ENCODE peak calls at places on chromosome 2, in ten cellular contexts. S, V, B, P, H, R, Q, Y, K and Z are unnamed samples.

GRCh38 chr2:97745474-97746172 is 32.2 kb downstream of the ZAP70 start:
- DNase-seq in S (no peak), V (no peak), B (no peak), P (no peak), H (no peak), R (no peak), Q (no peak), Y (no peak), K (no peak), Z (no peak)

GRCh38 chr2:152594022-152594712 is 123.1 kb downstream of the PRPF40A start:
- DNase-seq in S (no peak), V (no peak), B (peak), P (peak), H (peak), R (no peak), Q (no peak), Y (peak), K (no peak), Z (no peak)

GRCh38 chr2:111238336-111238735 is 117.6 kb downstream of the BCL2L11 start:
- DNase-seq in S (no peak), V (no peak), B (no peak), P (no peak), H (no peak), R (no peak), Q (no peak), Y (no peak), K (no peak), Z (no peak)

GRCh38 chr2:122194546-122194945 is 439.1 kb downstream of the TSN start:
- DNase-seq in S (no peak), V (no peak), B (no peak), P (no peak), H (no peak), R (no peak), Q (no peak), Y (no peak), K (no peak), Z (no peak)

GRCh38 chr2:193891021-193891420 is 1696.3 kb upstream of the TMEFF2 start:
- DNase-seq in S (no peak), V (no peak), B (no peak), P (no peak), H (no peak), R (no peak), Q (no peak), Y (no peak), K (no peak), Z (no peak)

GRCh38 chr2:100964222-100964621 is 37.9 kb upstream of the RPL31 start:
- DNase-seq in S (no peak), V (no peak), B (no peak), P (no peak), H (no peak), R (no peak), Q (no peak), Y (no peak), K (no peak), Z (no peak)

GRCh38 chr2:1778566-1778965 is 34.3 kb upstream of the PXDN start:
- DNase-seq in S (no peak), V (no peak), B (no peak), P (no peak), H (no peak), R (no peak), Q (no peak), Y (peak), K (no peak), Z (no peak)

GRCh38 chr2:119523959-119524694 is at the start of gene SCTR:
- DNase-seq in S (no peak), V (no peak), B (no peak), P (no peak), H (no peak), R (no peak), Q (peak), Y (no peak), K (no peak), Z (no peak)

GRCh38 chr2:153287109-153287801 is 191.3 kb downstream of the RPRM start:
- DNase-seq in S (no peak), V (no peak), B (no peak), P (no peak), H (no peak), R (no peak), Q (peak), Y (no peak), K (no peak), Z (no peak)

GRCh38 chr2:219218279-219219112 is at the start of gene ABCB6:
- DNase-seq in S (peak), V (peak), B (peak), P (peak), H (peak), R (peak), Q (peak), Y (peak), K (peak), Z (peak)

GRCh38 chr2:219672406-219672805 is 45.0 kb downstream of the SLC4A3 start:
- DNase-seq in S (no peak), V (no peak), B (no peak), P (no peak), H (no peak), R (no peak), Q (no peak), Y (no peak), K (no peak), Z (no peak)

GRCh38 chr2:173589604-173590277 is 235.1 kb downstream of the CDCA7 start:
- DNase-seq in S (no peak), V (no peak), B (peak), P (no peak), H (no peak), R (peak), Q (peak), Y (peak), K (no peak), Z (no peak)

GRCh38 chr2:48900321-48901014 is 144.9 kb upstream of the LHCGR start:
- DNase-seq in S (no peak), V (no peak), B (no peak), P (no peak), H (no peak), R (no peak), Q (no peak), Y (no peak), K (no peak), Z (no peak)

GRCh38 chr2:137947714-137948336 is 16.4 kb upstream of the HNMT start:
- DNase-seq in S (peak), V (peak), B (peak), P (peak), H (peak), R (peak), Q (peak), Y (peak), K (peak), Z (no peak)

GRCh38 chr2:37798315-37799005 is 126.6 kb upstream of the RMDN2 start:
- DNase-seq in S (no peak), V (no peak), B (no peak), P (no peak), H (no peak), R (no peak), Q (no peak), Y (no peak), K (no peak), Z (no peak)

GRCh38 chr2:47015730-47016129 is 100.1 kb upstream of the MCFD2 start:
- DNase-seq in S (no peak), V (no peak), B (no peak), P (no peak), H (no peak), R (no peak), Q (no peak), Y (no peak), K (no peak), Z (no peak)

GRCh38 chr2:234958311-234958710 is 6.5 kb downstream of the SH3BP4 start:
- DNase-seq in S (no peak), V (no peak), B (no peak), P (no peak), H (no peak), R (no peak), Q (no peak), Y (no peak), K (no peak), Z (no peak)

GRCh38 chr2:239722760-239723448 is 302.2 kb downstream of the NDUFA10 start:
- DNase-seq in S (no peak), V (peak), B (no peak), P (no peak), H (no peak), R (no peak), Q (no peak), Y (no peak), K (no peak), Z (no peak)

GRCh38 chr2:33135645-33136044 is 188.9 kb downstream of the LTBP1 start:
- DNase-seq in S (no peak), V (no peak), B (no peak), P (no peak), H (no peak), R (no peak), Q (no peak), Y (no peak), K (no peak), Z (no peak)

GRCh38 chr2:169507698-169508097 is 1.8 kb upstream of the KLHL41 start:
- DNase-seq in S (no peak), V (no peak), B (no peak), P (no peak), H (no peak), R (peak), Q (peak), Y (no peak), K (no peak), Z (peak)

GRCh38 chr2:212900715-212901114 is 250.7 kb downstream of the IKZF2 start:
- DNase-seq in S (no peak), V (no peak), B (no peak), P (no peak), H (no peak), R (no peak), Q (no peak), Y (no peak), K (no peak), Z (no peak)

GRCh38 chr2:111642576-111643327 is 241.2 kb downstream of the ANAPC1 start:
- DNase-seq in S (no peak), V (no peak), B (no peak), P (no peak), H (no peak), R (no peak), Q (no peak), Y (no peak), K (no peak), Z (no peak)

GRCh38 chr2:160489096-160489495 is 4.5 kb downstream of the RBMS1 start:
- DNase-seq in S (no peak), V (no peak), B (no peak), P (no peak), H (no peak), R (no peak), Q (no peak), Y (no peak), K (no peak), Z (no peak)

GRCh38 chr2:20398956-20399567 is 47.8 kb upstream of the RHOB start:
- DNase-seq in S (no peak), V (no peak), B (no peak), P (no peak), H (no peak), R (no peak), Q (no peak), Y (no peak), K (no peak), Z (no peak)

GRCh38 chr2:24317491-24317920 is 42.8 kb downstream of the ITSN2 start:
- DNase-seq in S (no peak), V (peak), B (no peak), P (no peak), H (no peak), R (peak), Q (no peak), Y (peak), K (no peak), Z (no peak)

GRCh38 chr2:73830871-73831401 is 2.2 kb downstream of the STAMBP start:
- DNase-seq in S (no peak), V (no peak), B (no peak), P (no peak), H (no peak), R (peak), Q (no peak), Y (no peak), K (no peak), Z (peak)
- TF ChIP-seq POLR2A in S (no peak), V (no peak), B (no peak), P (no peak), H (no peak), R (no peak), Q (no peak), Y (no peak), K (no peak), Z (no peak)

GRCh38 chr2:197306024-197306690 is 4.4 kb downstream of the ANKRD44 start:
- DNase-seq in S (no peak), V (no peak), B (no peak), P (no peak), H (no peak), R (no peak), Q (no peak), Y (no peak), K (no peak), Z (no peak)

GRCh38 chr2:197308635-197309368 is 1.8 kb downstream of the ANKRD44 start:
- DNase-seq in S (no peak), V (no peak), B (no peak), P (no peak), H (no peak), R (no peak), Q (no peak), Y (no peak), K (no peak), Z (no peak)

GRCh38 chr2:197307933-197308521 is 2.6 kb downstream of the ANKRD44 start:
- DNase-seq in S (no peak), V (no peak), B (no peak), P (no peak), H (no peak), R (no peak), Q (no peak), Y (no peak), K (no peak), Z (no peak)

GRCh38 chr2:197306691-197307030 is 3.9 kb downstream of the ANKRD44 start:
- DNase-seq in S (no peak), V (peak), B (peak), P (no peak), H (no peak), R (no peak), Q (no peak), Y (peak), K (peak), Z (no peak)

GRCh38 chr2:197307236-197307932 is 3.2 kb downstream of the ANKRD44 start:
- DNase-seq in S (no peak), V (no peak), B (no peak), P (no peak), H (no peak), R (no peak), Q (no peak), Y (no peak), K (no peak), Z (no peak)
- TF ChIP-seq POLR2A in S (no peak), V (no peak), B (no peak), P (no peak), H (no peak), R (no peak), Q (no peak), Y (no peak), K (no peak), Z (no peak)

DNA sequence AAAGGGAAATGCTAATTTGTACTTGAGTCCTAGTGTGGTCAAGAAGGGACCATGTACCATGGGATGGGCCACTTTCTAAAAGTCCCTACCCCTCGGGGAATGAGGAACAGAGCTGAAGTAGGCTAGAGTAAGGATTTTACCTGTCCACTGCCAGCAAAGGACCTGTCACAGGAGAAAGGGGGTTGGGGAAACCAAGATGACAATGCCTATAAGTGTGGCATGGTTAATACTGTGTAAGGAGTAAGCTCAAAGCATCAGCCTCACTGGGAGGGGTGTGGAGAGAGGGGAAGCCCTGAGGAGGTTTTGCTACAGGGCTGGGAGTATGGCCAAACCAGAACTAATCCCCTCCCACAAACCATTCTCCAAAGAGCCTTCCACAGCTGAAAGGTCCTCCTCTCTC is 15.8 kb downstream of the GKN2 start:
- DNase-seq in S (no peak), V (no peak), B (no peak), P (no peak), H (no peak), R (no peak), Q (no peak), Y (no peak), K (no peak), Z (no peak)
- TF ChIP-seq POLR2A in S (no peak), V (no peak), B (no peak), P (no peak), H (no peak), R (no peak), Q (no peak), Y (no peak), K (no peak), Z (no peak)

GRCh38 chr2:227813562-227814353 is at the start of gene CCL20:
- DNase-seq in S (no peak), V (no peak), B (no peak), P (no peak), H (no peak), R (no peak), Q (peak), Y (no peak), K (no peak), Z (no peak)
- TF ChIP-seq POLR2A in S (no peak), V (peak), B (no peak), P (no peak), H (no peak), R (no peak), Q (no peak), Y (no peak), K (no peak), Z (no peak)

GRCh38 chr2:27663160-27663462 is 303 bp downstream of the SUPT7L start:
- DNase-seq in S (no peak), V (peak), B (peak), P (no peak), H (no peak), R (no peak), Q (no peak), Y (peak), K (no peak), Z (no peak)

GRCh38 chr2:27664245-27664574 is 521 bp downstream of the SLC4A1AP start:
- DNase-seq in S (no peak), V (no peak), B (no peak), P (no peak), H (peak), R (no peak), Q (no peak), Y (no peak), K (no peak), Z (no peak)

GRCh38 chr2:27664622-27665363 is 1.1 kb downstream of the SLC4A1AP start:
- DNase-seq in S (no peak), V (no peak), B (no peak), P (no peak), H (no peak), R (no peak), Q (no peak), Y (no peak), K (no peak), Z (no peak)

GRCh38 chr2:27661371-27661770 is 2.0 kb downstream of the SUPT7L start:
- DNase-seq in S (no peak), V (no peak), B (no peak), P (no peak), H (no peak), R (no peak), Q (no peak), Y (no peak), K (no peak), Z (no peak)

GRCh38 chr2:27663463-27664244 is at the start of the genes SLC4A1AP and SUPT7L:
- DNase-seq in S (peak), V (peak), B (peak), P (peak), H (peak), R (peak), Q (peak), Y (peak), K (peak), Z (peak)
- TF ChIP-seq POLR2A in S (peak), V (peak), B (peak), P (no peak), H (peak), R (peak), Q (peak), Y (peak), K (no peak), Z (peak)

DNA sequence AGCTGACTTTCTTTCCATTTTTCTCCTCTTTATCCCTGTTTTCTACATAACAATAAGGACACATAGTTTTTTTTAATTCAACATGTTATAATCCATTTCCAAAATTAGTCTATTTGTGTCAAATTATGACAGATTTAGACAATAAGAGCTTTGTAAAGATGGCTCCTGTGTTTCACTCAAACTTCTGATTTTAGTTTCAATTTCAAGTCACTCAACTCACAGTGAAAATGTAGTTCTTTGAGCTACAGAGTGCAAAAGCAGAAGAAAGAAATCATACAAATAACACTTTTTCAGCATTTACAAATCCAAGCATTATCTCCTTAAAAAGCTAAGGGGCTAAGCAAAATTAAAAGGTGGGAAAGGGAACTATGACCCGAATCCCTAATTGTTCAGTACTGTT is 340.7 kb upstream of the TRIB2 start:
- DNase-seq in S (no peak), V (no peak), B (no peak), P (no peak), H (no peak), R (no peak), Q (no peak), Y (no peak), K (no peak), Z (no peak)
- TF ChIP-seq POLR2A in S (no peak), V (no peak), B (no peak), P (no peak), H (no peak), R (no peak), Q (no peak), Y (no peak), K (no peak), Z (no peak)

GRCh38 chr2:40488101-40488598 is 36.3 kb upstream of the SLC8A1 start:
- DNase-seq in S (peak), V (no peak), B (no peak), P (no peak), H (no peak), R (peak), Q (peak), Y (no peak), K (no peak), Z (no peak)

GRCh38 chr2:40485319-40485718 is 33.4 kb upstream of the SLC8A1 start:
- DNase-seq in S (no peak), V (no peak), B (no peak), P (no peak), H (no peak), R (no peak), Q (no peak), Y (no peak), K (no peak), Z (no peak)

GRCh38 chr2:40487592-40487991 is 35.7 kb upstream of the SLC8A1 start:
- DNase-seq in S (no peak), V (no peak), B (no peak), P (no peak), H (no peak), R (no peak), Q (no peak), Y (peak), K (no peak), Z (no peak)

GRCh38 chr2:40489678-40489960 is 37.7 kb upstream of the SLC8A1 start:
- DNase-seq in S (no peak), V (no peak), B (no peak), P (no peak), H (no peak), R (no peak), Q (no peak), Y (no peak), K (no peak), Z (no peak)

GRCh38 chr2:40488927-40489677 is 37.2 kb upstream of the SLC8A1 start:
- DNase-seq in S (peak), V (no peak), B (no peak), P (no peak), H (no peak), R (no peak), Q (no peak), Y (no peak), K (no peak), Z (no peak)
- TF ChIP-seq POLR2A in S (no peak), V (no peak), B (no peak), P (no peak), H (no peak), R (no peak), Q (no peak), Y (no peak), K (no peak), Z (no peak)

DNA sequence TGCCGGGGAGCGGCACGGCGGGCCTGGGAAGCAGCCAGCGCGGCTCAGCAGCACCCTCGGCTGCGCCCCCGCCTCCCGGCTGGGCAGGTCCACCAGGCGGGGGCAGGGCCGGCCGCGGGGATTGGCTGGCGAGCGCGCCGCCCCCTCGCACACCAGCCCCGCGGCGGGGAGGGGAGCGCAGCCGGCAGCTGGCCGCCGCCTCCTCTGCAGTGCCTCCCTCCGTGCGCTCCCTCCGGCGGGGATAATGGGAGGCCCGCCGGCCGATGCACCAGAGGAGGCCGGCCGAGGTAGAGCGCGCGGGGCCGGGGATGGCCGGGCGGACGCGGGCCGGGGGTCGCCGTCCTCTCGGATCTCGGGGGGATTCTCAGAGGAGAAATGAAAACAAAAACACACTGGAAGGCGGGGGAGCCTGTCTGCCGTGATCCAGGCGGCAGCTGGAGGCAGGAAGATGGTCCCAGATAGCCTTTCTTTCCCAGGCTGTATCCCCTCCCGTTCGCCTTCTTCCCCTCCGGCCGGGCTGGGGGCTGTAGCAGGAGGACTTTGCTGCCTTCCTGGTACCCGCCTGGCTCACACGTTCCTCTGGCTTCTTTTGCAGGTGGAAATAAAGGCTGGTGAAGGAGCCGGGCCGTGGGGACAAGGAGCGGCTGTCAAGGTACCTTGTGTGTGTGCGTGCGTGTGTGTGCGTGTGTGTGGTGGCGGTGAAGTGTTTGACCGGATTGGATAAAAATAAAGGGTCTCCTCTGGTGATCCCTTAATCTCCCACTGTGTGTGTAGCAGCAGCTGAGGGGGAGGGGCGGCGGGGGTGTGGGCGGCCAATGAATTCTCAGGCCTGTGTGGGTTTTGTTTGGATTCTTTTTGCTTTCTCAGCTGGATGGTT is 18.0 kb downstream of the TET3 start:
- DNase-seq in S (peak), V (peak), B (peak), P (peak), H (peak), R (peak), Q (peak), Y (peak), K (peak), Z (peak)
- TF ChIP-seq POLR2A in S (peak), V (peak), B (peak), P (peak), H (no peak), R (no peak), Q (no peak), Y (no peak), K (no peak), Z (peak)